ENCODE peak calls at places on chromosomes 6 and 20, in five cellular contexts. J, H, T, G and V are unnamed samples.

GRCh38 chr6:24910331-24910849 is 25.4 kb downstream of the RIPOR2 start:
- DNase-seq in J (peak), H (no peak), T (no peak), G (peak), V (no peak)

GRCh38 chr6:97394160-97394748 is 111.2 kb upstream of the MMS22L start:
- DNase-seq in J (peak), H (no peak), T (peak), G (no peak), V (peak)

GRCh38 chr20:2858591-2858990 is 14.7 kb upstream of the PTPRA start:
- DNase-seq in J (no peak), H (no peak), T (no peak), G (no peak), V (no peak)

GRCh38 chr6:78910611-78911134 is 43.3 kb downstream of the IRAK1BP1 start:
- DNase-seq in J (no peak), H (peak), T (no peak), G (peak), V (no peak)

GRCh38 chr6:132937466-132937906 is 123.1 kb downstream of the RPS12 start:
- DNase-seq in J (peak), H (peak), T (no peak), G (no peak), V (no peak)

GRCh38 chr6:28982476-28983266 is 22.4 kb downstream of the ZNF311 start:
- DNase-seq in J (no peak), H (no peak), T (peak), G (no peak), V (peak)

GRCh38 chr6:43715056-43715788 is 27.6 kb upstream of the MRPS18A start:
- DNase-seq in J (no peak), H (no peak), T (no peak), G (peak), V (no peak)

GRCh38 chr20:48945840-48946514 is 24.5 kb downstream of the ARFGEF2 start:
- DNase-seq in J (no peak), H (no peak), T (no peak), G (no peak), V (peak)

GRCh38 chr20:50096237-50096636 is 16.7 kb downstream of the UBE2V1 start:
- DNase-seq in J (no peak), H (no peak), T (no peak), G (no peak), V (no peak)